ENCODE peak calls at places on chromosome 18, in seven cellular contexts. D is K562, J is IMR-90, W is HCT116, Y is PC-3, U is SK-N-SH, T is fibroblast of lung. Q is an unnamed sample.

GRCh38 chr18:55900380-55900779 is 312.4 kb upstream of the TCF4 start:
- DNase-seq in D (no peak), J (peak), W (no peak), Y (peak), U (no peak), T (peak), Q (no peak)

GRCh38 chr18:58276640-58277456 is 232.8 kb downstream of the NEDD4L start:
- DNase-seq in D (no peak), J (no peak), W (no peak), Y (no peak), U (no peak), T (no peak), Q (no peak)

GRCh38 chr18:37299471-37300304 is 265.9 kb downstream of the CELF4 start:
- DNase-seq in D (peak), J (peak), W (peak), Y (peak), U (peak), T (peak), Q (no peak)

GRCh38 chr18:46542545-46542944 is 114.5 kb downstream of the LOXHD1 start:
- DNase-seq in D (no peak), J (no peak), W (no peak), Y (peak), U (no peak), T (peak), Q (no peak)

GRCh38 chr18:63949068-63949737 is at the start of gene HMSD:
- DNase-seq in D (peak), J (no peak), W (peak), Y (peak), U (peak), T (peak), Q (peak)

GRCh38 chr18:50128506-50129271 is 66.3 kb downstream of the MYO5B start:
- DNase-seq in D (no peak), J (no peak), W (no peak), Y (no peak), U (no peak), T (no peak), Q (no peak)

GRCh38 chr18:10169064-10169562 is 255.3 kb downstream of the VAPA start:
- DNase-seq in D (no peak), J (peak), W (no peak), Y (peak), U (peak), T (peak), Q (no peak)

GRCh38 chr18:36412778-36413177 is 115.3 kb downstream of the FHOD3 start:
- DNase-seq in D (no peak), J (no peak), W (no peak), Y (peak), U (peak), T (no peak), Q (peak)

GRCh38 chr18:11818486-11819203 is 32.6 kb upstream of the CHMP1B start:
- DNase-seq in D (no peak), J (no peak), W (no peak), Y (no peak), U (no peak), T (no peak), Q (peak)

GRCh38 chr18:21264651-21265050 is 22.6 kb downstream of the GREB1L start:
- DNase-seq in D (no peak), J (no peak), W (no peak), Y (peak), U (no peak), T (peak), Q (no peak)

GRCh38 chr18:23723121-23723520 is 33.9 kb downstream of the LAMA3 start:
- DNase-seq in D (no peak), J (peak), W (no peak), Y (no peak), U (no peak), T (peak), Q (no peak)

GRCh38 chr18:24672165-24672950 is 211.9 kb downstream of the HRH4 start:
- DNase-seq in D (no peak), J (peak), W (no peak), Y (no peak), U (peak), T (no peak), Q (no peak)

GRCh38 chr18:48153641-48154481 is 223.4 kb upstream of the SMAD2 start:
- DNase-seq in D (no peak), J (no peak), W (no peak), Y (peak), U (no peak), T (peak), Q (no peak)

GRCh38 chr18:67568166-67568565 is 51.6 kb upstream of the DSEL start:
- DNase-seq in D (no peak), J (no peak), W (no peak), Y (peak), U (no peak), T (no peak), Q (no peak)

GRCh38 chr18:22168360-22168921 is 948 bp upstream of the GATA6 start:
- DNase-seq in D (peak), J (no peak), W (no peak), Y (peak), U (peak), T (no peak), Q (no peak)

GRCh38 chr18:21741511-21742322 is 1.1 kb downstream of the MIB1 start:
- DNase-seq in D (no peak), J (peak), W (no peak), Y (no peak), U (peak), T (peak), Q (peak)

GRCh38 chr18:48050176-48050575 is 119.7 kb upstream of the SMAD2 start:
- DNase-seq in D (no peak), J (no peak), W (no peak), Y (no peak), U (no peak), T (no peak), Q (no peak)

GRCh38 chr18:37166491-37166890 is 337.6 kb downstream of the KIAA1328 start:
- DNase-seq in D (no peak), J (no peak), W (no peak), Y (no peak), U (no peak), T (no peak), Q (no peak)

GRCh38 chr18:52376104-52376503 is 36.1 kb downstream of the DCC start:
- DNase-seq in D (no peak), J (no peak), W (no peak), Y (no peak), U (no peak), T (no peak), Q (no peak)

GRCh38 chr18:336753-337152 is 68.9 kb upstream of the THOC1 start:
- DNase-seq in D (no peak), J (no peak), W (no peak), Y (no peak), U (no peak), T (no peak), Q (no peak)

GRCh38 chr18:58645398-58645797 is 16.5 kb upstream of the ALPK2 start:
- DNase-seq in D (no peak), J (peak), W (no peak), Y (no peak), U (no peak), T (peak), Q (no peak)

GRCh38 chr18:77071711-77072292 is 60.8 kb downstream of the MBP start:
- DNase-seq in D (no peak), J (peak), W (no peak), Y (peak), U (no peak), T (peak), Q (no peak)

GRCh38 chr18:7899078-7899477 is 332.0 kb downstream of the PTPRM start:
- DNase-seq in D (no peak), J (no peak), W (no peak), Y (no peak), U (no peak), T (no peak), Q (no peak)

GRCh38 chr18:955379-956066 is 50.9 kb downstream of the ADCYAP1 start:
- DNase-seq in D (no peak), J (no peak), W (no peak), Y (no peak), U (no peak), T (no peak), Q (no peak)

GRCh38 chr18:10476430-10476829 is 22.0 kb downstream of the APCDD1 start:
- DNase-seq in D (no peak), J (peak), W (no peak), Y (no peak), U (peak), T (peak), Q (no peak)

GRCh38 chr18:36176739-36177138 is 10.6 kb upstream of the MOCOS start:
- DNase-seq in D (no peak), J (peak), W (no peak), Y (no peak), U (no peak), T (peak), Q (no peak)

GRCh38 chr18:38445485-38446145 is 880.0 kb upstream of the CELF4 start:
- DNase-seq in D (no peak), J (no peak), W (no peak), Y (no peak), U (no peak), T (no peak), Q (no peak)

GRCh38 chr18:23835506-23835905 is 146.3 kb downstream of the LAMA3 start:
- DNase-seq in D (no peak), J (no peak), W (no peak), Y (no peak), U (no peak), T (no peak), Q (no peak)

GRCh38 chr18:43571078-43571689 is 293.9 kb upstream of the SYT4 start:
- DNase-seq in D (peak), J (peak), W (no peak), Y (peak), U (peak), T (peak), Q (peak)

GRCh38 chr18:50080932-50081560 is 113.9 kb downstream of the MYO5B start:
- DNase-seq in D (no peak), J (no peak), W (peak), Y (peak), U (no peak), T (peak), Q (no peak)

GRCh38 chr18:56327171-56327885 is 311.1 kb downstream of the TXNL1 start:
- DNase-seq in D (no peak), J (peak), W (no peak), Y (no peak), U (no peak), T (peak), Q (no peak)

GRCh38 chr18:76619342-76620315 is 124.6 kb upstream of the ZNF516 start:
- DNase-seq in D (no peak), J (peak), W (no peak), Y (no peak), U (no peak), T (peak), Q (no peak)

GRCh38 chr18:48194787-48195186 is 214.4 kb downstream of the ZBTB7C start:
- DNase-seq in D (no peak), J (no peak), W (no peak), Y (no peak), U (no peak), T (no peak), Q (no peak)

GRCh38 chr18:21484851-21485636 is 115.5 kb downstream of the ESCO1 start:
- DNase-seq in D (no peak), J (peak), W (no peak), Y (peak), U (no peak), T (peak), Q (no peak)

GRCh38 chr18:79068946-79069791 is at the start of gene ATP9B:
- DNase-seq in D (peak), J (peak), W (peak), Y (peak), U (peak), T (peak), Q (peak)
- TF ChIP-seq CTCF in D (no peak), J (no peak), W (peak), Y (no peak), U (no peak), T (peak), Q (no peak)

DNA sequence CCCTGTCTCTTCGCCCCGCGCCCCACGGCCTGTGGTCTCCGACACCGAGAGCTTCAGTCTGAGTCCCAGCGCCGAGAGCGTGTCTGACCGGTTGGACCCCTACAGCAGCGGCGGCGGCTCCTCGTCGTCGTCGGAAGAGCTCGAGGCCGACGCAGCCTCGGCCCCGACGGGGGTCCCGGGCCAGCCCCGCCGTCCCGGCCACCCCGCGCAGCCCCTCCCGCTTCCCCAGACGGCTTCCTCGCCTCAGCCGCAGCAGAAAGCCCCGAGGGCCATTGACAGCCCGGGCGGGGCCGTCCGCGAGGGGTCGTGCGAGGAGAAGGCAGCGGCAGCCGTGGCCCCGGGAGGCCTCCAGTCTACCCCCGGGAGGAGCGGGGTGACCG is 1.3 kb downstream of the PHLPP1 start:
- DNase-seq in D (peak), J (no peak), W (no peak), Y (peak), U (peak), T (peak), Q (peak)
- H3K27ac ChIP-seq in D (peak), J (no peak), W (peak), Y (peak), U (no peak), T (no peak), Q (no peak)

GRCh38 chr18:12842459-12843380 is 41.3 kb downstream of the PTPN2 start:
- DNase-seq in D (no peak), J (no peak), W (no peak), Y (no peak), U (no peak), T (peak), Q (no peak)

GRCh38 chr18:12841070-12841469 is 43.0 kb downstream of the PTPN2 start:
- DNase-seq in D (no peak), J (no peak), W (no peak), Y (no peak), U (no peak), T (no peak), Q (no peak)

GRCh38 chr18:12839526-12840196 is 44.4 kb downstream of the PTPN2 start:
- DNase-seq in D (no peak), J (no peak), W (no peak), Y (no peak), U (no peak), T (peak), Q (peak)

GRCh38 chr18:12840382-12840781 is 43.7 kb downstream of the PTPN2 start:
- DNase-seq in D (no peak), J (no peak), W (no peak), Y (no peak), U (no peak), T (no peak), Q (no peak)

DNA sequence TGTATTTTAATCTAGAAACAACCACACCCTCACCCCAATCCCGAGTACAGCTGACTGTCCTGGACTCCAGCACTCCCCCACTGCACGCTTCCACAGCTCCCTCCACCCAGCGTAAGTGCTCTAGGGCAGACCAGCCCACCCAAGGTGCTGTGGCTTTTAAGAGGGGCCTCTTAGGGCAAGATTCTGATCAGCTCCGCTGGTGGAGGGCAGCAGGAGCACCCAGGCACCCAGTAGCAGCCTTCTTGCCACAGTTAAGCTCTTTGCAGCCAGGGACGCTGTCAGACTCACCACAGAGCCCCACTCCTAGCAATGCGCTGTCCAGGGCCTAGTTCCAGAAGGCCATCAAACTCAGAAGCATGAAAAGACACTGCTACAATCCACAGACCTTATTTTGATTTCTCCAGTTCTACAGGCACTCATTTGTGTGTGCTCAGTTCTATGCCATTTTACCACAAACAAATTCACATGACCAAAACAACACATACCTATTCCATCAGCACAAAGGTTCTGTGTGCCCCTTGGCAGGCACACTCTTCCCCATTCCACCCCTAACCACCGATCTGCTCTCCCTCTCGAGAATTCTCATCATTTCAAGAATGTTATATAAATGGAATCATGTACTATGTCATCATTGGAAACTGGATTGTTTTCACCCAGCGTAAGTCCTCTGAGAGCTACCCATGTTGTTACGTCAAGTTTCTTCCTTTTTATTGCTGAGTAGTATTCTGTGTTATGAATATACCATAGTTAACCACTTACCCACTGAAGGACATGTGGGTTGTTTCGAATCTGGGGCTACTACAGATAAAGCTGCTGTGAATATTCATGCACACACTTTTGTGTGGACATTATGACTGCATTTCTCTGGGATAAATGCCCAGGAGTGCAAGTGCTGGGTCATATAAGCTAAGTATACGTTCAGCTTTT is 40.4 kb downstream of the PTPN2 start:
- DNase-seq in D (peak), J (no peak), W (no peak), Y (no peak), U (no peak), T (peak), Q (no peak)
- H3K9ac ChIP-seq in D (no peak), J (no peak), W (no peak), Y (no peak), U (no peak), T (no peak), Q (peak)

DNA sequence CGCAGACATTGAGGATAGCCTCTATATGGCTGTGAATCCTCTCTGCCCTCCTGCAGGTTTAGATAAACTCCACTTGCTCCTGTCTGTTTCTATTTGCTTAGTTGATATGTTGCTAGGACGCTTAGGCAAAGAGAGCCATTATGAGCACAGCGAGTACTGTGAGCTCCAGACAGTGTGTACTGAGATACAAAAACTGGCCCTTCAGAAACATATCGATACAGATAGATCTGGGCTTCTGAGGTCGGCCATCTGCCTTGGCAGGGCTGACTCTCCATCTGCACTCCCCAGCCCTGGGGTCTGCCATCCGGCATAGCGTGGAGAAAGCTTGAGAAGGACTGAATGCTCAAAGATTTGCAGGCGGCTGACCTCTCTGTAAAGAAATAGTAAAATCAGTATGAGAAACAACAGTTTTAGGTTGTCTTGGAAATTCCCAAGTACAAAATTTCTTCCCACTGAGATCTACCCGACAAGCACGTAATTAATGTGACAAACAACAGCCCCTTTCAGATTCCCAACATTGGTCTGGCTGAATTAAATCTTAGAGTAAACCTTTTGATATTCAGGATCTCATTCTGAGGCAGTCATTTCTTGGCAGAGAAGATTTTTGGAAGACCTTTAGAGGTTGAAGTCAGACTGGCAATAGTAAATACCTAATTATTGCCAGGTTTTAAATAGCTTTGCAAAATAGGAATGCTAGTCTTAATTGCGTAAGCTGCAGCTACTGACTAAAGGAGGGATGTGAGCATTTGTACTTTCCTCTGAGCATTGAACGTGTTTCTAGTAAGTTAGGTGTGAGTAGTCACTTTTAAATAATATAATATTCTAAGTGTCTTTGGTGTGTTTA is 127.4 kb downstream of the CHST9 start:
- DNase-seq in D (no peak), J (no peak), W (no peak), Y (no peak), U (no peak), T (no peak), Q (no peak)
- TF ChIP-seq CTCF in D (no peak), J (no peak), W (no peak), Y (no peak), U (no peak), T (no peak), Q (no peak)

GRCh38 chr18:29077344-29077743 is 900.4 kb upstream of the CDH2 start:
- DNase-seq in D (no peak), J (no peak), W (no peak), Y (no peak), U (no peak), T (no peak), Q (no peak)
- H3K27ac ChIP-seq in D (no peak), J (no peak), W (no peak), Y (no peak), U (no peak), T (no peak), Q (no peak)